ENCODE peak calls at places on chromosomes 1 and 21, in seven cellular contexts. One of them, this sample, is unnamed.

GRCh38 chr1:81650741-81651140 is 150.0 kb upstream of the ADGRL2 start:
- DNase-seq in GM12878: no peak
- DNase-seq in K562: no peak
- DNase-seq in HepG2: no peak
- DNase-seq in H1: no peak
- DNase-seq in HCT116: no peak
- DNase-seq in SK-N-SH: no peak
- DNase-seq in this sample: no peak

GRCh38 chr1:18999287-18999852 is 42.9 kb upstream of the IFFO2 start:
- DNase-seq in K562: no peak
- DNase-seq in H1: no peak
- DNase-seq in SK-N-SH: no peak
- DNase-seq in HCT116: no peak
- DNase-seq in HepG2: no peak
- DNase-seq in GM12878: no peak
- DNase-seq in this sample: no peak

GRCh38 chr21:44931501-44932365 is 8.1 kb upstream of the SLX9 start:
- DNase-seq in HCT116: no peak
- DNase-seq in GM12878: no peak
- DNase-seq in SK-N-SH: no peak
- DNase-seq in H1: no peak
- DNase-seq in HepG2: no peak
- DNase-seq in K562: no peak
- DNase-seq in this sample: no peak

GRCh38 chr1:45739137-45739536 is 11.3 kb downstream of the IPP start:
- DNase-seq in K562: no peak
- DNase-seq in HepG2: no peak
- DNase-seq in H1: no peak
- DNase-seq in GM12878: no peak
- DNase-seq in SK-N-SH: no peak
- DNase-seq in HCT116: no peak
- DNase-seq in this sample: no peak

GRCh38 chr1:234851450-234852438 is 241.8 kb upstream of the IRF2BP2 start:
- DNase-seq in HCT116: no peak
- DNase-seq in K562: no peak
- DNase-seq in H1: no peak
- DNase-seq in SK-N-SH: no peak
- DNase-seq in GM12878: no peak
- DNase-seq in HepG2: no peak
- DNase-seq in this sample: no peak

GRCh38 chr1:8422439-8423133 is 104.7 kb downstream of the SLC45A1 start:
- DNase-seq in K562: peak
- DNase-seq in HepG2: no peak
- DNase-seq in HCT116: no peak
- DNase-seq in SK-N-SH: peak
- DNase-seq in GM12878: no peak
- DNase-seq in H1: no peak
- DNase-seq in this sample: no peak

GRCh38 chr1:241423541-241424479 is 66.8 kb upstream of the RGS7 start:
- DNase-seq in HepG2: no peak
- DNase-seq in HCT116: no peak
- DNase-seq in K562: no peak
- DNase-seq in GM12878: no peak
- DNase-seq in H1: peak
- DNase-seq in SK-N-SH: peak
- DNase-seq in this sample: no peak

GRCh38 chr1:78005755-78006154 is 1.0 kb downstream of the DNAJB4 start:
- DNase-seq in SK-N-SH: peak
- DNase-seq in H1: no peak
- DNase-seq in GM12878: no peak
- DNase-seq in K562: no peak
- DNase-seq in HCT116: peak
- DNase-seq in HepG2: peak
- DNase-seq in this sample: no peak

GRCh38 chr21:40905251-40905650 is 58.3 kb upstream of the DSCAM start:
- DNase-seq in GM12878: no peak
- DNase-seq in HCT116: no peak
- DNase-seq in H1: no peak
- DNase-seq in HepG2: no peak
- DNase-seq in K562: no peak
- DNase-seq in SK-N-SH: no peak
- DNase-seq in this sample: no peak

GRCh38 chr1:248404024-248404423 is 1.2 kb downstream of the OR2T1 start:
- DNase-seq in GM12878: peak
- DNase-seq in HepG2: no peak
- DNase-seq in H1: no peak
- DNase-seq in SK-N-SH: no peak
- DNase-seq in HCT116: peak
- DNase-seq in K562: peak
- DNase-seq in this sample: peak

GRCh38 chr1:19313636-19313959 is 1.5 kb downstream of the SLC66A1 start:
- DNase-seq in GM12878: no peak
- DNase-seq in K562: peak
- DNase-seq in SK-N-SH: no peak
- DNase-seq in HCT116: no peak
- DNase-seq in H1: no peak
- DNase-seq in HepG2: no peak
- DNase-seq in this sample: no peak

GRCh38 chr1:172442404-172442803 is 1.5 kb downstream of the PIGC start:
- DNase-seq in SK-N-SH: no peak
- DNase-seq in HCT116: no peak
- DNase-seq in K562: no peak
- DNase-seq in GM12878: no peak
- DNase-seq in HepG2: no peak
- DNase-seq in H1: no peak
- DNase-seq in this sample: no peak

GRCh38 chr1:180343931-180344406 is 113.9 kb downstream of the LHX4 start:
- DNase-seq in GM12878: peak
- DNase-seq in K562: no peak
- DNase-seq in HCT116: no peak
- DNase-seq in H1: no peak
- DNase-seq in HepG2: no peak
- DNase-seq in SK-N-SH: peak
- DNase-seq in this sample: no peak

GRCh38 chr1:110756506-110756905 is 81.8 kb upstream of the KCNA3 start:
- DNase-seq in K562: no peak
- DNase-seq in GM12878: no peak
- DNase-seq in HepG2: no peak
- DNase-seq in HCT116: no peak
- DNase-seq in H1: no peak
- DNase-seq in SK-N-SH: no peak
- DNase-seq in this sample: no peak

GRCh38 chr1:7609311-7609994 is 161.6 kb upstream of the VAMP3 start:
- DNase-seq in H1: no peak
- DNase-seq in HCT116: no peak
- DNase-seq in K562: no peak
- DNase-seq in SK-N-SH: no peak
- DNase-seq in GM12878: no peak
- DNase-seq in HepG2: no peak
- DNase-seq in this sample: no peak

GRCh38 chr1:228210076-228210651 is 2.3 kb downstream of the OBSCN start:
- DNase-seq in H1: no peak
- DNase-seq in K562: no peak
- DNase-seq in HCT116: peak
- DNase-seq in GM12878: no peak
- DNase-seq in HepG2: no peak
- DNase-seq in SK-N-SH: no peak
- DNase-seq in this sample: no peak

GRCh38 chr1:27284425-27285287 is 37.3 kb upstream of the TMEM222 start:
- DNase-seq in GM12878: peak
- DNase-seq in HCT116: peak
- DNase-seq in HepG2: peak
- DNase-seq in SK-N-SH: peak
- DNase-seq in K562: peak
- DNase-seq in H1: peak
- DNase-seq in this sample: peak

GRCh38 chr1:15758537-15758936 is at the start of gene FBLIM1:
- DNase-seq in H1: peak
- DNase-seq in SK-N-SH: peak
- DNase-seq in HCT116: no peak
- DNase-seq in K562: peak
- DNase-seq in GM12878: no peak
- DNase-seq in HepG2: no peak
- DNase-seq in this sample: no peak

GRCh38 chr1:15757016-15757543 is 1.5 kb upstream of the FBLIM1 start:
- DNase-seq in H1: no peak
- DNase-seq in GM12878: no peak
- DNase-seq in K562: no peak
- DNase-seq in HepG2: no peak
- DNase-seq in HCT116: no peak
- DNase-seq in SK-N-SH: no peak
- DNase-seq in this sample: no peak

GRCh38 chr1:15760520-15761211 is 2.1 kb downstream of the FBLIM1 start:
- DNase-seq in GM12878: no peak
- DNase-seq in SK-N-SH: peak
- DNase-seq in H1: no peak
- DNase-seq in HepG2: no peak
- DNase-seq in HCT116: no peak
- DNase-seq in K562: no peak
- DNase-seq in this sample: no peak

GRCh38 chr1:15757575-15758401 is 807 bp upstream of the FBLIM1 start:
- DNase-seq in HCT116: no peak
- DNase-seq in GM12878: no peak
- DNase-seq in HepG2: no peak
- DNase-seq in K562: peak
- DNase-seq in SK-N-SH: peak
- DNase-seq in H1: peak
- DNase-seq in this sample: no peak

GRCh38 chr1:15758953-15759661 is 512 bp downstream of the FBLIM1 start:
- DNase-seq in SK-N-SH: peak
- DNase-seq in HepG2: no peak
- DNase-seq in HCT116: no peak
- DNase-seq in H1: peak
- DNase-seq in K562: peak
- DNase-seq in GM12878: no peak
- DNase-seq in this sample: no peak
- TF ChIP-seq YY1 in SK-N-SH: no peak
- TF ChIP-seq YY1 in HepG2: no peak
- TF ChIP-seq YY1 in HCT116: no peak
- TF ChIP-seq YY1 in H1: no peak
- TF ChIP-seq YY1 in K562: no peak
- TF ChIP-seq YY1 in GM12878: no peak
- TF ChIP-seq YY1 in this sample: no peak

GRCh38 chr1:42318601-42319000 is 16.4 kb downstream of the FOXJ3 start:
- DNase-seq in HepG2: no peak
- DNase-seq in SK-N-SH: no peak
- DNase-seq in GM12878: no peak
- DNase-seq in H1: no peak
- DNase-seq in HCT116: no peak
- DNase-seq in K562: no peak
- DNase-seq in this sample: no peak

GRCh38 chr1:42317308-42317707 is 17.7 kb downstream of the FOXJ3 start:
- DNase-seq in H1: no peak
- DNase-seq in HepG2: no peak
- DNase-seq in HCT116: no peak
- DNase-seq in SK-N-SH: no peak
- DNase-seq in GM12878: no peak
- DNase-seq in K562: no peak
- DNase-seq in this sample: no peak

GRCh38 chr1:42315500-42315899 is 19.5 kb downstream of the FOXJ3 start:
- DNase-seq in K562: no peak
- DNase-seq in HepG2: peak
- DNase-seq in HCT116: no peak
- DNase-seq in SK-N-SH: no peak
- DNase-seq in H1: no peak
- DNase-seq in GM12878: no peak
- DNase-seq in this sample: no peak

GRCh38 chr1:42313970-42314369 is 21.1 kb downstream of the FOXJ3 start:
- DNase-seq in HCT116: no peak
- DNase-seq in SK-N-SH: no peak
- DNase-seq in HepG2: no peak
- DNase-seq in K562: no peak
- DNase-seq in GM12878: no peak
- DNase-seq in H1: no peak
- DNase-seq in this sample: no peak

DNA sequence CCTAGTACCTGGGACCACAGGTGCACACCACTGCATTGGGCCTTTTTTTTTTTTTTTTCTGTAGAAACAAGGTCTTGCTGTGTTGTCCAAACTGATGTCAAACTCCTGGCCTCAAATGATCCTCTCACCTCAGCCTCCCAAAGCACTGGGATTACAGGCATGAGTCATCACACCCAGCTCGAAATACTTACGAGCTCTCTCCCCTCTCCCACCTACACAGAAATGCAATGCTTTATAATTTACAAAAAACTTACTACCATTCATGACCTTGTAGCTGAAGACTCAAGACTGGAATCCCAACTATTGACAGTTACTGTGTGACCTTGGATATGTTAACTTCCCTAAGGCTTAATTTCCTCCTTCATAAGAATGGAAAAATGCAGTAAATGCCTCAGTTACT is 18.7 kb downstream of the FOXJ3 start:
- DNase-seq in GM12878: no peak
- DNase-seq in HCT116: no peak
- DNase-seq in K562: no peak
- DNase-seq in SK-N-SH: no peak
- DNase-seq in H1: no peak
- DNase-seq in HepG2: no peak
- DNase-seq in this sample: no peak
- TF ChIP-seq YY1 in GM12878: no peak
- TF ChIP-seq YY1 in HCT116: no peak
- TF ChIP-seq YY1 in K562: no peak
- TF ChIP-seq YY1 in SK-N-SH: no peak
- TF ChIP-seq YY1 in H1: no peak
- TF ChIP-seq YY1 in HepG2: no peak
- TF ChIP-seq YY1 in this sample: no peak

DNA sequence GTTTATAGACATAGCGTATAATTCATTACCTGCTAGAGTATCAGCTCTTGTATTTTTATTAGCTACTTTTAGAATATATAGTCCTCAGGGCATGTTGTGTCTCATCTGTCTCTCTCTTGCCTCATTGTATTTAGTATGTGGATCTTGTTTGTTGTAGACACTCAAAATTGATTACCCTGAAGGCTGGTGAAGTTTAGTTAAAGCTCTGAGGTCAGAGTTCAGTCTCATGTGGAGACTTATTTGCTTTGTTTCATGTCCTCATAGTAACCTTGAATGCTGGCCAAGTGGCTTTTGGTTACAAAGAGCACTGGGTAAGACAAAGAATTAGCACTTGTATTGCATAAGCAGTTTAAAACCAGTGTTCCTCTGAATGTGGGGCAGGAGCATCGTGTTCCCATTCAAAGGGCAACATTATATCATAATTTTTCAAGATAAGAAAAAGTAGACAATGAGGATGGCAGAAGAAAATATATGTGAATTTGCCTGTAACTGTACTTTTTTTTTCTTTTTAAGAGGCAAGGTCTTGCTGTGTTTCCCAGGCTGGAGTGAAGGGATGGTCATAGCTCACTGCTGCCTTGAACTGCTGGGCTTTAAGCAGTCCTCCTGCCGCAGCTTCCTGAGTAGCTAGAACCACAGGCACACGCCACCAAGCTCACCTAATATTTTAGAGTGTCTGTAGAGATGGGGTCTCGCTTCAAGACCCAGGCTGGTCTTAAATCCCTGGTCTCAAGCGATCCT is 17.4 kb downstream of the CNST start:
- DNase-seq in GM12878: no peak
- DNase-seq in HCT116: no peak
- DNase-seq in H1: no peak
- DNase-seq in HepG2: peak
- DNase-seq in K562: no peak
- DNase-seq in SK-N-SH: no peak
- DNase-seq in this sample: no peak
- TF ChIP-seq YY1 in GM12878: no peak
- TF ChIP-seq YY1 in HCT116: no peak
- TF ChIP-seq YY1 in H1: no peak
- TF ChIP-seq YY1 in HepG2: no peak
- TF ChIP-seq YY1 in K562: no peak
- TF ChIP-seq YY1 in SK-N-SH: no peak
- TF ChIP-seq YY1 in this sample: no peak

GRCh38 chr1:221440658-221441057 is 301.2 kb downstream of the DUSP10 start:
- DNase-seq in HepG2: no peak
- DNase-seq in H1: no peak
- DNase-seq in HCT116: peak
- DNase-seq in SK-N-SH: no peak
- DNase-seq in GM12878: no peak
- DNase-seq in K562: no peak
- DNase-seq in this sample: no peak
- TF ChIP-seq YY1 in HepG2: no peak
- TF ChIP-seq YY1 in H1: no peak
- TF ChIP-seq YY1 in HCT116: no peak
- TF ChIP-seq YY1 in SK-N-SH: no peak
- TF ChIP-seq YY1 in GM12878: no peak
- TF ChIP-seq YY1 in K562: no peak
- TF ChIP-seq YY1 in this sample: no peak

This sample was measured in NT2/D1.